ENCODE peak calls at places on chromosomes 12 and 14, in eight cellular contexts. P is AG10803; O is IMR-90; I is BJ; S is bronchial epithelial cell; D is choroid plexus epithelial cell; Z is CD8-positive, alpha-beta memory T cell; H is fibroblast of mammary gland. A is an unnamed sample.

GRCh38 chr12:42756841-42757661 is 167.5 kb upstream of the PRICKLE1 start:
- DNase-seq in Z (no peak), O (peak), I (peak), S (peak), P (peak), D (peak), H (peak), A (no peak)

GRCh38 chr12:50057896-50058670 is 687 bp downstream of the ASIC1 start:
- DNase-seq in S (no peak), I (no peak), D (no peak), O (no peak), H (no peak), P (no peak), Z (no peak), A (no peak)

GRCh38 chr14:46734287-46734686 is 82.7 kb upstream of the RPL10L start:
- DNase-seq in I (no peak), D (no peak), S (no peak), O (no peak), Z (no peak), P (no peak), H (no peak), A (no peak)

GRCh38 chr12:27651201-27651600 is 45.0 kb upstream of the REP15 start:
- DNase-seq in D (no peak), P (peak), I (no peak), Z (no peak), S (peak), O (peak), H (peak), A (no peak)

GRCh38 chr14:34356267-34356660 is 105.8 kb downstream of the SPTSSA start:
- DNase-seq in P (peak), I (no peak), S (peak), H (peak), Z (no peak), O (peak), D (peak), A (no peak)

GRCh38 chr12:52271157-52271556 is 3.3 kb upstream of the KRT86 start:
- DNase-seq in I (no peak), H (peak), D (peak), S (peak), O (peak), P (peak), Z (no peak), A (no peak)

GRCh38 chr12:71710276-71711125 is 24.6 kb downstream of the TMEM19 start:
- DNase-seq in O (peak), H (peak), D (peak), P (peak), I (peak), S (peak), Z (no peak), A (no peak)

GRCh38 chr12:102769323-102769916 is 147.6 kb downstream of the PAH start:
- DNase-seq in Z (no peak), S (peak), I (peak), D (peak), O (peak), H (peak), P (peak), A (peak)

GRCh38 chr14:42911642-42912041 is 1305.0 kb downstream of the LRFN5 start:
- DNase-seq in H (peak), O (peak), S (no peak), I (no peak), D (peak), P (no peak), Z (no peak), A (no peak)

GRCh38 chr12:117972341-117972740 is 3.6 kb upstream of the KSR2 start:
- DNase-seq in O (no peak), I (no peak), H (no peak), S (no peak), P (no peak), D (no peak), Z (no peak), A (no peak)

GRCh38 chr14:34035177-34035933 is 84.5 kb upstream of the EGLN3 start:
- DNase-seq in P (no peak), I (no peak), D (no peak), O (no peak), Z (no peak), S (peak), H (no peak), A (no peak)

GRCh38 chr12:124764451-124764850 is 99.2 kb downstream of the SCARB1 start:
- DNase-seq in P (peak), D (peak), Z (no peak), I (no peak), S (peak), O (peak), H (peak), A (peak)

GRCh38 chr12:89707992-89708792 is 446 bp downstream of the ATP2B1 start:
- DNase-seq in I (no peak), S (no peak), H (no peak), P (no peak), D (peak), Z (peak), O (peak), A (no peak)

GRCh38 chr12:77601069-77601468 is 229.6 kb upstream of the NAV3 start:
- DNase-seq in D (no peak), Z (no peak), P (no peak), I (no peak), H (no peak), S (no peak), O (no peak), A (no peak)

GRCh38 chr12:6774557-6775062 is 2.3 kb downstream of the LAG3 start:
- DNase-seq in Z (peak), P (no peak), I (no peak), S (no peak), D (no peak), O (no peak), H (no peak), A (no peak)

GRCh38 chr14:93331375-93332031 is 1.3 kb downstream of the BTBD7 start:
- DNase-seq in P (no peak), Z (no peak), D (no peak), O (no peak), H (peak), S (no peak), I (no peak), A (no peak)

GRCh38 chr14:94345344-94346072 is 22.4 kb upstream of the SERPINA6 start:
- DNase-seq in O (peak), I (peak), Z (no peak), H (peak), S (peak), D (peak), P (peak), A (no peak)

GRCh38 chr12:92879698-92880322 is 49.3 kb downstream of the EEA1 start:
- DNase-seq in P (no peak), I (no peak), D (no peak), H (no peak), S (no peak), Z (no peak), O (no peak), A (no peak)

GRCh38 chr12:64682572-64683277 is 72.4 kb downstream of the RASSF3 start:
- DNase-seq in D (peak), S (no peak), O (peak), Z (no peak), I (peak), P (peak), H (peak), A (no peak)

GRCh38 chr12:95004610-95005009 is 1.1 kb upstream of the NDUFA12 start:
- DNase-seq in Z (no peak), I (no peak), H (peak), D (peak), S (no peak), O (peak), P (peak), A (no peak)

GRCh38 chr14:27739657-27740156 is 1026.9 kb upstream of the FOXG1 start:
- DNase-seq in O (no peak), H (no peak), P (no peak), Z (no peak), D (no peak), I (no peak), S (no peak), A (no peak)

GRCh38 chr12:46493352-46494209 is 121.0 kb upstream of the SLC38A2 start:
- DNase-seq in P (no peak), D (peak), H (no peak), I (no peak), O (no peak), S (peak), Z (no peak), A (no peak)

GRCh38 chr12:62971769-62972525 is 37.0 kb upstream of the PPM1H start:
- DNase-seq in I (no peak), D (no peak), P (no peak), H (no peak), O (no peak), S (no peak), Z (no peak), A (no peak)

GRCh38 chr12:113135178-113136127 is at the start of gene RASAL1:
- DNase-seq in P (no peak), H (no peak), I (no peak), Z (peak), S (no peak), D (no peak), O (no peak), A (peak)

GRCh38 chr12:108798551-108799221 is 58.7 kb downstream of the SSH1 start:
- DNase-seq in H (peak), Z (no peak), O (peak), S (peak), D (peak), P (peak), I (no peak), A (no peak)

GRCh38 chr12:10365716-10366433 is 24.0 kb downstream of the KLRK1 start:
- DNase-seq in H (no peak), I (no peak), O (peak), P (peak), S (peak), Z (no peak), D (peak), A (no peak)

GRCh38 chr12:52210186-52210924 is 18.5 kb upstream of the KRT80 start:
- DNase-seq in Z (no peak), O (peak), H (peak), D (peak), P (peak), I (no peak), S (peak), A (no peak)

GRCh38 chr12:90773526-90773925 is 181.4 kb downstream of the CCER1 start:
- DNase-seq in S (no peak), H (peak), O (no peak), I (no peak), D (peak), Z (no peak), P (peak), A (no peak)

GRCh38 chr14:99127651-99128167 is 144.3 kb downstream of the BCL11B start:
- DNase-seq in I (no peak), S (peak), Z (no peak), H (no peak), D (peak), O (no peak), P (no peak), A (no peak)

GRCh38 chr12:25796523-25797000 is 161.9 kb upstream of the RASSF8 start:
- DNase-seq in I (no peak), P (peak), S (peak), O (peak), H (peak), Z (no peak), D (peak), A (no peak)

GRCh38 chr12:121494093-121494787 is 86.6 kb downstream of the KDM2B start:
- DNase-seq in P (peak), H (peak), I (no peak), D (peak), S (peak), O (peak), Z (peak), A (peak)

GRCh38 chr12:89770391-89770790 is 61.8 kb upstream of the ATP2B1 start:
- DNase-seq in P (peak), S (no peak), Z (no peak), H (no peak), O (no peak), D (no peak), I (no peak), A (peak)

GRCh38 chr14:78310263-78310662 is 140.1 kb downstream of the NRXN3 start:
- DNase-seq in D (no peak), S (no peak), H (no peak), P (no peak), I (no peak), Z (no peak), O (no peak), A (no peak)

GRCh38 chr14:29896354-29896768 is 31.3 kb downstream of the PRKD1 start:
- DNase-seq in P (no peak), D (no peak), Z (no peak), H (no peak), O (no peak), S (no peak), I (no peak), A (no peak)

GRCh38 chr12:123258593-123258992 is 13.1 kb downstream of the CDK2AP1 start:
- DNase-seq in D (no peak), O (no peak), H (no peak), P (no peak), I (no peak), S (no peak), Z (no peak), A (no peak)

GRCh38 chr14:99548871-99549270 is 55.1 kb downstream of the CCDC85C start:
- DNase-seq in P (no peak), O (no peak), Z (no peak), I (no peak), H (no peak), S (no peak), D (no peak), A (no peak)

GRCh38 chr12:123401753-123402683 is 18.1 kb downstream of the KMT5A start:
- DNase-seq in I (no peak), O (no peak), S (no peak), P (no peak), H (no peak), D (no peak), Z (no peak), A (no peak)

GRCh38 chr14:105028251-105028927 is 7.5 kb upstream of the CDCA4 start:
- DNase-seq in P (peak), I (no peak), S (no peak), H (peak), Z (no peak), D (no peak), O (peak), A (no peak)

DNA sequence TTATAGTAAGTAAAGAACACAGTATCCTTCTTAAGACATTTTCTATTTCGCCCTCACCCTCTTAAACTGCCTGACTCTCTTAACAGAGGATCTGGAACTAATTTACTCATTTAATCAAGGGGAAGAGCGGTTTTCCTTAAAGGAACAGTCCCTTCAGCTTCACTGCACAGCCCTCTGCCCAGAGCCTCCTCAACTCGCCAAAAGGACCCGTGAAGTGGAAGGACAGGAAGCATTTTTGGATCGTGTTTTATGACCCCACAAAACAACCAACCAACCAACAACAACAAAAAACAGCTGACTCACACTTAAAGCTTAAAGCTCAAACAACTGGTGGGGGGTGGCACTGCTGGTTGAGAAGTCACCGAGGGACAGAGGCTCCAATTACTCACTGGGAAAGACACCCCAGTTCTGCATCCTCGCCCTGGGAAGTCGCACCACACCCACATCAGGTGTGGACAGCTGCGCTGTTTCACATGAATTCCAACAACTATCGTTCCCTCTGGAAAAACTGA is 35.7 kb downstream of the NID2 start:
- DNase-seq in H (peak), I (peak), Z (no peak), D (peak), P (peak), S (no peak), O (peak), A (no peak)
- H3K4me3 ChIP-seq in H (no peak), I (no peak), Z (no peak), D (no peak), P (peak), S (no peak), O (no peak), A (no peak)

GRCh38 chr12:116360579-116361403 is 83.3 kb upstream of the MED13L start:
- DNase-seq in H (no peak), I (no peak), S (no peak), D (no peak), Z (no peak), P (no peak), O (no peak), A (peak)

GRCh38 chr12:116354950-116355779 is 77.7 kb upstream of the MED13L start:
- DNase-seq in S (no peak), Z (no peak), H (no peak), P (no peak), D (no peak), O (no peak), I (no peak), A (no peak)

GRCh38 chr12:116354534-116354933 is 77.0 kb upstream of the MED13L start:
- DNase-seq in O (no peak), I (no peak), P (no peak), Z (no peak), D (no peak), H (no peak), S (no peak), A (no peak)

GRCh38 chr12:116361404-116362223 is 84.1 kb upstream of the MED13L start:
- DNase-seq in I (no peak), D (no peak), O (no peak), H (no peak), S (no peak), Z (no peak), P (no peak), A (peak)

DNA sequence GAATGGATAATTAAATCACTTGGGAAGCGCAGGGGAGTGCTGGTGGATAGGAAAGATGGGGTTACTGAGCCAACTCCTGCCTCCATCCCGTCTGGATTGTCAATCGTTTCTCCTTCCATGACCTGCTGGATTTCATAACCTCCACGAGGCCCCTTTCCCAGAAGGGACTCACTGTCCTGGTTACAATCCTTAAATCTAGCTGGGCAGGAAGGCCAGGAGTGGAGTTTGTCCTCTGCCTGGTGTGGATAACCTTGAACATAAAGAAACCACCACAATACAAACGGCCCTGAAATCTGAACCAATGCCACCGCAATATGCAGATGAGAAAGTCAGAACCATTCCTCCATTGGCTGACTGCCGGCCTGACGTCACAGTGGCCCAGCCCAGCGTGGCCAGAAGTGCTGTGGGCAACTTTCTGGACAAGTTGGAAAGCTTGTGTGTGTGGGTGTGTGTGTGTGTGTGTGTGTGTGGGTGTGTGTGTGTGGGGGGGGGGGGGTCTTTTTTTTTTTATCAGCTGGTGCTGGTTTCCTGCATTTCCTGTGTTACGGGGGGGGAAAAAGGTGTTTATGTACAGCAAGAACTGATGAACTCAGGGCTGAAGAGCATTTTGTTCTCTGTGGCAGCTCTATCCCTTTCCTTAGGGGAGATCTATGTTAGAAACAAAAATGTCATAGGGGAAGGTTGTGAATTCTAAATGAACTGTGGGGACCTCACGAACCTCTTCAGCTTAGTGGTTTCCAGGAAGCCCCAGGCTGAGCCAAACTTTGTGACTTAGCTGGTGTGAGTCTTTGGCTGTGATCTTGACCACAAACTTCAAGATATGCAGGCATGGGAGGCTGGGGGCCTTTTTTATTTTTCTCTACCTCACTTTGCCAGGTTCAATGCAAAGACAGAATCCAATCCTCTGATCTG is 81.6 kb upstream of the MED13L start:
- DNase-seq in H (peak), Z (peak), S (peak), O (peak), I (peak), D (peak), P (peak), A (peak)
- H3K4me3 ChIP-seq in H (peak), Z (peak), S (no peak), O (no peak), I (no peak), D (peak), P (peak), A (peak)

DNA sequence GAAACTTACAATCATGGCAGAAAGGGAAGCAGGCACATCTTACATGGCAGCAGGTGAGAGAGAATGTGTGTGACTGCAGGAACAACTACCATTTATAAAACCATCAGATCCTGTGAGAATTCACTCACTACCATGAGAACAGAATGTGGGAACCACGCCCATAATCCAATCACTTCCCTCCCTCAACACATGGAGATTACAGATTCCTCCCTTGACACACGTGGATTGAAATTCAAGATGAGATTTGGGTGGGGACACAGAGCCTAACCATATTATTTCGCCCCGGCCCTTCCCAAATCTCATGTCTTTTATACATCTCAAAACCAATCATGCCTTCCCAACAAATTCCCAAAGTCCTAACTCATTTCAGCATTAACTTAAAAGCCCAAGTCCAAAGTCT is 203.6 kb downstream of the C12orf75 start:
- DNase-seq in H (no peak), D (no peak), Z (no peak), S (no peak), O (no peak), I (no peak), P (no peak), A (no peak)
- H3K4me3 ChIP-seq in H (no peak), D (no peak), Z (no peak), S (no peak), O (no peak), I (no peak), P (no peak), A (no peak)

GRCh38 chr14:52244328-52244727 is 23.2 kb upstream of the PTGDR start:
- DNase-seq in D (no peak), H (no peak), P (no peak), O (no peak), I (no peak), S (no peak), Z (no peak), A (no peak)
- H3K4me3 ChIP-seq in D (no peak), H (no peak), P (no peak), O (no peak), I (no peak), S (no peak), Z (no peak), A (no peak)

DNA sequence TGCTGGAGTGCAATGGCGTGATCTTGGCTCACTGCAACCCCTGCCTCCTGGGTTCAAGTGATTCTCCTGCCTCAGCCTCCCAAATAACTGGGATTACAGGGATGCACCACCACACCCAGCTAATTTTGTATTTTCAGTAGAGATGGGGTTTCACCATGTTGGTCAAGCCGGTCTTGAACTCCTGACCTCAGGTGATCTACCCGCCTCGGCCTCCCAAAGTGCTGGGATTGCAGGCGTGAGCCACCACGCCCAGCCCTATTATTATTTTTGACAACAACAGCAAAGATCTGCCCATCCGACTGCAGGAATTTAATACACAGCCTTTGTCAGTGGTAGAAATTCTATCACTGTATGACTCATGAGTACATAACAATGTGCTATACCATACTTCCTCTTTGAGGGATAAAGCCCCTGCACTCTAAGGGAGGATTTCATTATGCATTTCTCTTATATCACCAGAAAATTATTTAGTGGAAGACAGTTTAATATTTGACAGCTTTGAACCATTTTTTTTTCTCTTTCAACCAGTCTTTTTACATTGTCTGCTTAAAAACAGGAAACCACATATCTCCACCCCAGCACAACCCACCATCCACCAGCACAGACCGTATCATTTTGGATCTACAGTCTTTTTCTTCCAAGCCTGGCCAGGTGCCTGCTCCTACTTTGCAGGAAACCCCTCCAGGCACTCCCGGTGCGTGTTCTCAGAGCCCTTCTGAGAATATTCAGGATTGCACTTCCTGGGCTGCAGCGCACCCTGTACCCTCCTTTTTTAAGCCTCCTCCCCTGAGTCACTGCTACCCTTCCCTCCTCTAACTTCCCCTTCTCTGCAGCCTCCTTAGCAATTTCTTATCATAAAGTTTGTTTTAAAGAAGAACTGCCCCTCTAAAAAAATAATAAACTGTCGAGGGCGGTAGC is 594 bp downstream of the ARHGDIB start:
- DNase-seq in O (peak), I (no peak), P (no peak), D (peak), Z (peak), H (peak), S (peak), A (no peak)
- H3K4me3 ChIP-seq in O (no peak), I (peak), P (no peak), D (peak), Z (peak), H (peak), S (no peak), A (peak)

A was measured in Jurkat, Clone E6-1.